ENCODE peak calls at places on chromosomes 12 and 14, in ten cellular contexts. D is breast epithelium, E is fibroblast of lung, A is activated B cell treated with CpG ODN at 0.5 μM for 24 hours, N is AG09319, R is PC-3, W is AG10803, K is body of pancreas, B is nephron progenitor cell, G is mesothelial cell of epicardium. I is an unnamed sample.

GRCh38 chr14:57389646-57390036 is 745 bp upstream of the NAA30 start:
- DNase-seq in D (no peak), E (no peak), A (no peak), N (no peak), R (no peak), W (no peak), K (peak; percentile 17), B (no peak), G (no peak), I (no peak)

GRCh38 chr12:130849561-130850417 is 10.7 kb upstream of the STX2 start:
- DNase-seq in D (no peak), E (no peak), A (no peak), N (no peak), R (peak; percentile 48), W (peak; percentile 35), K (peak; percentile 61), B (no peak), G (no peak), I (peak; percentile 9)

GRCh38 chr14:70842851-70843462 is 33.6 kb upstream of the MAP3K9 start:
- DNase-seq in D (no peak), E (no peak), A (no peak), N (no peak), R (no peak), W (peak; percentile 62), K (no peak), B (no peak), G (no peak), I (no peak)

GRCh38 chr12:89985935-89986334 is 277.3 kb upstream of the ATP2B1 start:
- DNase-seq in D (no peak), E (no peak), A (no peak), N (no peak), R (no peak), W (no peak), K (no peak), B (no peak), G (no peak), I (no peak)

GRCh38 chr14:101187017-101187815 is 283.7 kb upstream of the RTL1 start:
- DNase-seq in D (peak; percentile 3), E (no peak), A (no peak), N (no peak), R (no peak), W (no peak), K (no peak), B (no peak), G (no peak), I (no peak)

GRCh38 chr12:107522692-107523477 is 162.7 kb upstream of the PWP1 start:
- DNase-seq in D (no peak), E (no peak), A (no peak), N (no peak), R (no peak), W (no peak), K (no peak), B (no peak), G (no peak), I (no peak)

GRCh38 chr14:89027097-89027740 is 202.8 kb downstream of the TTC8 start:
- DNase-seq in D (no peak), E (peak; percentile 35), A (peak; percentile 67), N (no peak), R (peak; percentile 67), W (peak; percentile 33), K (peak; percentile 40), B (peak; percentile 80), G (peak; percentile 53), I (no peak)

GRCh38 chr12:76260390-76260748 is 87.8 kb downstream of the BBS10 start:
- DNase-seq in D (no peak), E (peak; percentile 68), A (no peak), N (peak; percentile 15), R (no peak), W (peak; percentile 61), K (no peak), B (no peak), G (no peak), I (no peak)

GRCh38 chr14:43252866-43253265 is 1254.2 kb downstream of the FSCB start:
- DNase-seq in D (no peak), E (no peak), A (no peak), N (no peak), R (no peak), W (no peak), K (no peak), B (no peak), G (no peak), I (no peak)

GRCh38 chr12:4865246-4865645 is 44.5 kb upstream of the KCNA1 start:
- DNase-seq in D (no peak), E (no peak), A (no peak), N (no peak), R (no peak), W (no peak), K (no peak), B (no peak), G (no peak), I (no peak)

GRCh38 chr12:4908694-4909396 is 860 bp upstream of the KCNA1 start:
- DNase-seq in D (no peak), E (no peak), A (no peak), N (no peak), R (no peak), W (no peak), K (no peak), B (peak; percentile 72), G (no peak), I (no peak)

GRCh38 chr12:49811136-49811535 is 17.1 kb downstream of the NCKAP5L start:
- DNase-seq in D (no peak), E (no peak), A (no peak), N (no peak), R (no peak), W (no peak), K (no peak), B (no peak), G (no peak), I (no peak)

GRCh38 chr12:3578557-3578956 is 87.6 kb downstream of the PRMT8 start:
- DNase-seq in D (no peak), E (no peak), A (no peak), N (no peak), R (no peak), W (no peak), K (no peak), B (no peak), G (no peak), I (no peak)

GRCh38 chr12:51262758-51263177 is 7.4 kb downstream of the SMAGP start:
- DNase-seq in D (no peak), E (peak; percentile 67), A (no peak), N (peak; percentile 63), R (peak; percentile 56), W (peak; percentile 51), K (peak; percentile 94), B (peak; percentile 35), G (no peak), I (no peak)

DNA sequence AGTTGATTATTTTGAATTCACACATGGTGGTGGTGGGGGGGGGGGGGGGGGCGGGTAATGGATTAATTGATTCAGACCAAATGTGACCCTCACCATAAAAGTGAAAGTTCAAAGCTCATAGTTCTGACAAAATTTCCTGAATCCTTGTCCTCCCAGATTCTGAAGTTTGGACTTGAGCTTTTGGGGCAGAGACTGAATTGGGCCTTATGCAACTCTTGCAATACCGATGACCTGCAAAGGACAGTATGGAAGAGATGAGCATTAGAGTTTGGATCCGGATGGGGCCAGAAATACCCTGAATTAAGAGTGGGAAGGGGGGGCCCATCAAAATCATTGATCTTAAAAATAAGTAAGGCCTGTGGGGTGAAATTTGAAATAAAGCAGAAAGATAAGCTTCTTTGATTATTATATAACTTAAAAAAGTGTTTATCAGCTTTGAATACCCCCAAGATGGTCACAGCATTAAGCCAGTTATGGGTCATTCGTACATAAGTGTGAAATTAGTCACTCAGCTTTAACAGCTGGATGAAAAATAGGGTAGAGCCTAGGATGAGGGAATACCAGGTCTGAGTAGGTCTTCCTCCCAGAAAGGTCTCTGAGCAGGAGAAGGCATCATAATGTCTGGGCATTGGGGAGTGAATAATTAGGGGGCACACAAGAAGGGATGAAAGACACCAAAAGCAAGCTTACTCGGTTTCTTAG is 2.1 kb upstream of the PYGL start:
- DNase-seq in D (no peak), E (no peak), A (no peak), N (no peak), R (no peak), W (no peak), K (no peak), B (no peak), G (no peak), I (no peak)
- TF ChIP-seq CTCF in D (no peak), E (no peak), A (no peak), N (no peak), R (no peak), W (no peak), K (no peak), B (no peak), G (no peak), I (no peak)

DNA sequence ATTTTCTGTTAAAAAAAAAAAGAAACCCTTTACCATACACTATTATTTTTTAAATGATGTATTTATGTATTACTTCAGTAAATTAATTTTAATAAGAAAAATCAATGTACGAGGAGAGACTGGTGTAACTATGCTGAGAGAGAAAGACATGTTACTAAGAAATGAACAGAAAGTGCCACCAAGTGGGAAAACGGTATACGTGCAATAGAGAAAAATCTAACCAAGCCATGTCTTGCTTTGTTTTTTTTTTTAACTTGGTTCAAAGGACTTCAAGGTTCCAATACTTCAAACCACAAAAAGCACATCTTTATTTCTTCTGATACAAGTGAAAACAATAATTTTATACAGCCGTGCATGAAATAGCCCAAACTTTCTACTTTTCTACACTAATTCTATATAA is 22.9 kb downstream of the NDUFA12 start:
- DNase-seq in D (no peak), E (peak; percentile 60), A (no peak), N (no peak), R (peak; percentile 2), W (peak; percentile 32), K (no peak), B (no peak), G (no peak), I (no peak)
- TF ChIP-seq CTCF in D (no peak), E (no peak), A (no peak), N (no peak), R (peak; percentile 33), W (peak; percentile 42), K (no peak), B (peak; percentile 10), G (no peak), I (no peak)

DNA sequence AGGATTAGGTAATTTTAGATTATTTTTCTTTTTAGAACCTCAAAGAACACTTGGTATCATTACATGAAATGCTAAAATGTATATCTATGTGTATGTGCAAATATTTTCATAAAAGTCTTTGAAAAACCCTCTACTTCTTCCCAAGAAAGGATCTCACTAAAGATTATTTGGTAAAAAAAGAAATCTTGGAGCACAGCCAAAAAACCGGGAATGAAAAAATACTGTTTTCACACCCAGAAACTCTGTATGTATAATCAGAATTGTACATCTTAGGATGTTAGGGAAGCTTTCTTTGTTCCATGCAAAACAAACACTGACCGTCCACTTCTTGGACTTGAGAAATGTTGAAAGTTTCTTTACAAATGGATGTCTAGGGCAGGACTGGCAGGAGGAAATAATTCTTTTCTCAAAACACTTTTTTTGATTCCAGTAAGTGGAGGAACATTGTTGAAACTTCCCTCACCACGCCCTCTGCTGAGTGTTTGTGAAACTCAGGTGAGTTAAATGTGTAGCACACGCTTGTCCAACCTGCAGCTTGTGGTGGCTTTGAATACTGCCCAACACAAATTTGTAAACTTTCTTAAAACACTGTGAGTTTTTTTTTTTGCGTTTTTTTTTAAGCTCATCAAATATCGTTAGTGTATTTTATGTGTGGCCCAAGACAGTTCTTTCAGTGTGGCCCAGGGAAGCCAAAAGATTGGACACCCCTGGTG is 26.5 kb downstream of the FBXO34 start:
- DNase-seq in D (peak; percentile 63), E (no peak), A (no peak), N (no peak), R (peak; percentile 72), W (no peak), K (peak; percentile 70), B (no peak), G (no peak), I (no peak)
- TF ChIP-seq CTCF in D (peak; percentile 67), E (no peak), A (no peak), N (no peak), R (peak; percentile 63), W (no peak), K (peak; percentile 64), B (no peak), G (no peak), I (no peak)

GRCh38 chr14:36767603-36768281 is 106.1 kb downstream of the PAX9 start:
- DNase-seq in D (peak; percentile 27), E (no peak), A (no peak), N (no peak), R (peak; percentile 64), W (peak; percentile 27), K (no peak), B (peak; percentile 26), G (no peak), I (no peak)
- TF ChIP-seq CTCF in D (no peak), E (no peak), A (no peak), N (no peak), R (no peak), W (no peak), K (no peak), B (no peak), G (no peak), I (no peak)

I was measured in coronary artery.